ENCODE peak calls at places on chromosomes 6 and 20, in seven cellular contexts. H, F, D, P, J, Z and B are unnamed samples.

GRCh38 chr6:107847844-107848802 is 24.0 kb upstream of the SCML4 start:
- DNase-seq in H (peak; percentile 95), F (peak; percentile 90), D (peak; percentile 65), P (peak; percentile 88), J (peak; percentile 95), Z (peak; percentile 89), B (peak; percentile 91)

GRCh38 chr20:41697861-41698559 is 79.8 kb upstream of the CHD6 start:
- DNase-seq in H (peak; percentile 50), F (no peak), D (no peak), P (no peak), J (no peak), Z (peak; percentile 57), B (peak; percentile 77)

GRCh38 chr6:47028835-47029360 is 13.2 kb downstream of the ADGRF1 start:
- DNase-seq in H (no peak), F (no peak), D (no peak), P (no peak), J (no peak), Z (no peak), B (no peak)

GRCh38 chr20:41004561-41005360 is 23.9 kb upstream of the TOP1 start:
- DNase-seq in H (no peak), F (no peak), D (peak; percentile 21), P (no peak), J (no peak), Z (no peak), B (no peak)

GRCh38 chr6:144806222-144806621 is 521.1 kb downstream of the UTRN start:
- DNase-seq in H (no peak), F (no peak), D (no peak), P (no peak), J (no peak), Z (no peak), B (no peak)

GRCh38 chr6:159092631-159093030 is 47.8 kb upstream of the TAGAP start:
- DNase-seq in H (no peak), F (no peak), D (no peak), P (no peak), J (no peak), Z (peak; percentile 38), B (no peak)

GRCh38 chr6:168417158-168417557 is 23.8 kb upstream of the SMOC2 start:
- DNase-seq in H (no peak), F (no peak), D (no peak), P (no peak), J (peak; percentile 61), Z (peak; percentile 8), B (peak; percentile 39)

GRCh38 chr6:33204415-33205171 is at the start of gene HSD17B8:
- DNase-seq in H (peak; percentile 94), F (peak; percentile 97), D (peak; percentile 89), P (peak; percentile 96), J (peak; percentile 98), Z (peak; percentile 94), B (peak; percentile 98)

GRCh38 chr6:169961772-169962561 is 210.5 kb downstream of the ERMARD start:
- DNase-seq in H (peak; percentile 32), F (peak; percentile 44), D (no peak), P (peak; percentile 56), J (peak; percentile 80), Z (peak; percentile 26), B (peak; percentile 75)

GRCh38 chr6:41288025-41288777 is 1.7 kb upstream of the TREM1 start:
- DNase-seq in H (no peak), F (no peak), D (peak; percentile 13), P (no peak), J (no peak), Z (peak; percentile 18), B (no peak)

GRCh38 chr6:54737247-54737646 is 109.3 kb upstream of the FAM83B start:
- DNase-seq in H (peak; percentile 24), F (no peak), D (no peak), P (no peak), J (no peak), Z (no peak), B (peak; percentile 75)

GRCh38 chr6:3697609-3698008 is 53.9 kb downstream of the PXDC1 start:
- DNase-seq in H (no peak), F (no peak), D (peak; percentile 81), P (no peak), J (no peak), Z (peak; percentile 95), B (no peak)

GRCh38 chr6:169810066-169810989 is 58.9 kb downstream of the ERMARD start:
- DNase-seq in H (peak; percentile 65), F (no peak), D (no peak), P (no peak), J (no peak), Z (no peak), B (peak; percentile 65)

GRCh38 chr6:52312461-52312860 is 27.9 kb upstream of the MCM3 start:
- DNase-seq in H (no peak), F (no peak), D (no peak), P (no peak), J (no peak), Z (no peak), B (no peak)

GRCh38 chr6:16129623-16130243 is 847 bp downstream of the MYLIP start:
- DNase-seq in H (no peak), F (peak; percentile 67), D (no peak), P (no peak), J (peak; percentile 85), Z (peak; percentile 33), B (peak; percentile 36)

GRCh38 chr6:169058634-169059033 is 195.0 kb downstream of the THBS2 start:
- DNase-seq in H (no peak), F (no peak), D (no peak), P (no peak), J (no peak), Z (no peak), B (no peak)

GRCh38 chr6:109580519-109580918 is 97.5 kb upstream of the ZBTB24 start:
- DNase-seq in H (no peak), F (no peak), D (no peak), P (no peak), J (no peak), Z (peak; percentile 53), B (peak; percentile 77)

GRCh38 chr6:64220776-64221175 is 585.2 kb downstream of the PHF3 start:
- DNase-seq in H (no peak), F (no peak), D (no peak), P (no peak), J (no peak), Z (no peak), B (no peak)

GRCh38 chr6:100599088-100599770 is 134.5 kb upstream of the SIM1 start:
- DNase-seq in H (no peak), F (no peak), D (no peak), P (no peak), J (no peak), Z (no peak), B (no peak)

GRCh38 chr6:36956111-36956820 is 1.7 kb downstream of the PI16 start:
- DNase-seq in H (no peak), F (no peak), D (no peak), P (no peak), J (no peak), Z (no peak), B (no peak)

GRCh38 chr6:2900821-2901644 is 2.1 kb downstream of the SERPINB9 start:
- DNase-seq in H (no peak), F (no peak), D (no peak), P (no peak), J (peak; percentile 65), Z (peak; percentile 37), B (no peak)

GRCh38 chr6:41440958-41441357 is 105.2 kb upstream of the FOXP4 start:
- DNase-seq in H (no peak), F (no peak), D (no peak), P (no peak), J (no peak), Z (no peak), B (no peak)

GRCh38 chr6:129701721-129702455 is 8.1 kb downstream of the ARHGAP18 start:
- DNase-seq in H (no peak), F (no peak), D (peak; percentile 85), P (no peak), J (no peak), Z (peak; percentile 66), B (no peak)
- H3K4me3 ChIP-seq in H (no peak overlapping the region), F (no peak overlapping the region), D (no peak overlapping the region), P (no peak overlapping the region), J (no peak overlapping the region), Z (no peak overlapping the region), B (no peak overlapping the region)

GRCh38 chr6:27617046-27617687 is 144.3 kb upstream of the ZNF184 start:
- DNase-seq in H (no peak), F (no peak), D (no peak), P (no peak), J (no peak), Z (peak; percentile 42), B (peak; percentile 54)
- H3K4me3 ChIP-seq in H (peak overlapping the region; percentile 52), F (peak overlapping the region; percentile 26), D (peak overlapping the region; percentile 62), P (peak overlapping the region; percentile 21), J (no peak overlapping the region), Z (peak overlapping the region; percentile 54), B (peak overlapping the region; percentile 71)

GRCh38 chr20:57476073-57476526 is 48.8 kb downstream of the CTCFL start:
- DNase-seq in H (no peak), F (no peak), D (no peak), P (no peak), J (peak; percentile 26), Z (no peak), B (no peak)
- H3K4me3 ChIP-seq in H (no peak overlapping the region), F (no peak overlapping the region), D (no peak overlapping the region), P (no peak overlapping the region), J (no peak overlapping the region), Z (no peak overlapping the region), B (no peak overlapping the region)

DNA sequence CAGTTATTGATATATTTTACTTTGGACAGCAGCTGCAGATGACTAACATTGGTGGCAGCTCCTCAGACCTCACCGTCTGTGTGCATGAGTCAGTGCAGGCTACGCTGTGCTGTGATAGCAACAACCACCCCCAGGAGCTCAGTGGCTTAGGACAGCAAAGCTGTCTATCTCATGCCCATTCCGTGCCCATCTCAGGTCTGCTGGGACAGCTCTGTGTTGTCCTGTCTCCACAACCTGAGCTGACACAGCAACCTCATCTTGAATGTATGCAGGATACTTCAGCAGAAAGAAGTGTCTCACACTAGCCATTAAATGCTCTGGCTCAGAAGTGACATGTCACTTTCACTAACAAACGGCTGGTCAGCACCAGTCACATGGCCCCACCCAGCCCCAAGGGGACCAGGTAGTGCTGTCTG is 47.7 kb downstream of the BANF2 start:
- DNase-seq in H (no peak), F (no peak), D (peak; percentile 87), P (no peak), J (no peak), Z (peak; percentile 76), B (no peak)
- H3K4me3 ChIP-seq in H (no peak overlapping the region), F (no peak overlapping the region), D (no peak overlapping the region), P (no peak overlapping the region), J (no peak overlapping the region), Z (no peak overlapping the region), B (no peak overlapping the region)

DNA sequence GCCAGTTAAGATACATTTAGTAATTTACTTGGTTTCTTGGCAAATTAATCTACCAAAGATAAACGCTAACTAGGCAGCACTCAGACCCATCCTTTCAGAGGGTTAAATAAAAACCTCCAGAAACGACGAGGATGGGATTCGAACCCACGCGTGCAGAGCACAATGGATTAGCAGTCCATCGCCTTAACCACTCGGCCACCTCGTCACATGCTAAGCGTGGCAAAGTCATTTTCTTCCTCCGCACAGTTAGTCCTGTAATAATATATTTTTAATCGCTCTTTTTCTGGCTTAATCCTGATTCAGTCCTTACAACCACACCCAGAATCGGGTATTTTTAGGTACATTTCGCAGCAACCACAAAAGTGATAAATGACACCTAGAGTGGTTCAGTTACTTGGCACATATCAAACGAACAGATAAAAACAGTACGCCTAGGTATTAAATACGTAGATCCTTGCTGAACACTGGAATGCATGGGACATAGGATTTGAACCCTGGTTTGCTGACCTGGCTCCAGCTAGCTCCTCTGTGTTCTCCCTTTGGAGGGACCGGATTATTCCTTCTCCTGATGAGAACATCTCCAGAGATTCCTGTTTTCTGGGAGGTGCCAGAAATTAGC is 71.6 kb downstream of the GPX5 start:
- DNase-seq in H (peak; percentile 40), F (no peak), D (peak; percentile 30), P (no peak), J (no peak), Z (peak; percentile 60), B (peak; percentile 69)
- H3K4me3 ChIP-seq in H (peak overlapping the region; percentile 49), F (no peak overlapping the region), D (peak overlapping the region; percentile 30), P (no peak overlapping the region), J (no peak overlapping the region), Z (peak overlapping the region; percentile 12), B (peak overlapping the region; percentile 79)

GRCh38 chr20:63008541-63009043 is 1.8 kb upstream of the BHLHE23 start:
- DNase-seq in H (peak; percentile 62), F (no peak), D (no peak), P (no peak), J (no peak), Z (no peak), B (no peak)
- H3K4me3 ChIP-seq in H (no peak overlapping the region), F (no peak overlapping the region), D (no peak overlapping the region), P (no peak overlapping the region), J (no peak overlapping the region), Z (no peak overlapping the region), B (peak overlapping the region; percentile 63)